ENCODE peak calls at places on chromosome 10, in eight cellular contexts. Q, F, B, O, K, M, I and R are unnamed samples.

GRCh38 chr10:44194435-44194834 is 190.5 kb downstream of the CXCL12 start:
- DNase-seq in B (no peak), F (no peak), O (no peak), K (no peak), I (no peak), M (no peak), Q (no peak), R (no peak)

GRCh38 chr10:29355436-29355991 is 66.6 kb downstream of the LYZL1 start:
- DNase-seq in I (no peak), M (no peak), F (no peak), K (no peak), Q (no peak), O (no peak), B (no peak), R (no peak)

GRCh38 chr10:44382131-44382858 is 2.6 kb downstream of the CXCL12 start:
- DNase-seq in K (peak), M (no peak), Q (no peak), B (peak), O (no peak), I (no peak), F (no peak), R (no peak)

GRCh38 chr10:103847909-103848468 is 7.4 kb downstream of the SH3PXD2A start:
- DNase-seq in O (no peak), I (peak), B (peak), F (no peak), Q (no peak), K (no peak), M (peak), R (no peak)

GRCh38 chr10:132836832-132837540 is 51.0 kb upstream of the NKX6-2 start:
- DNase-seq in O (peak), I (peak), M (no peak), K (peak), Q (no peak), B (peak), F (peak), R (no peak)

GRCh38 chr10:4538016-4538415 is 288.0 kb upstream of the AKR1E2 start:
- DNase-seq in I (no peak), O (no peak), B (no peak), M (no peak), K (no peak), Q (no peak), F (no peak), R (no peak)

GRCh38 chr10:77041636-77042258 is 595.9 kb downstream of the KCNMA1 start:
- DNase-seq in M (no peak), Q (no peak), K (peak), I (no peak), F (peak), B (no peak), O (no peak), R (no peak)

GRCh38 chr10:98414932-98415709 is at the start of gene PYROXD2:
- DNase-seq in K (peak), B (peak), Q (peak), O (peak), M (peak), I (peak), F (peak), R (peak)

GRCh38 chr10:81179805-81180452 is 642.2 kb downstream of the SH2D4B start:
- DNase-seq in K (peak), I (no peak), F (no peak), O (peak), Q (no peak), B (peak), M (no peak), R (no peak)
- TF ChIP-seq CTCF in K (peak), I (peak), F (no peak), O (peak), Q (peak), B (peak), M (no peak), R (peak)

GRCh38 chr10:69685426-69685801 is 55.4 kb downstream of the FAM241B start:
- DNase-seq in O (peak), K (no peak), M (no peak), F (no peak), I (no peak), Q (no peak), B (no peak), R (no peak)
- H3K4me3 ChIP-seq in O (no peak), K (no peak), M (no peak), F (no peak), I (no peak), Q (peak), B (no peak), R (no peak)

DNA sequence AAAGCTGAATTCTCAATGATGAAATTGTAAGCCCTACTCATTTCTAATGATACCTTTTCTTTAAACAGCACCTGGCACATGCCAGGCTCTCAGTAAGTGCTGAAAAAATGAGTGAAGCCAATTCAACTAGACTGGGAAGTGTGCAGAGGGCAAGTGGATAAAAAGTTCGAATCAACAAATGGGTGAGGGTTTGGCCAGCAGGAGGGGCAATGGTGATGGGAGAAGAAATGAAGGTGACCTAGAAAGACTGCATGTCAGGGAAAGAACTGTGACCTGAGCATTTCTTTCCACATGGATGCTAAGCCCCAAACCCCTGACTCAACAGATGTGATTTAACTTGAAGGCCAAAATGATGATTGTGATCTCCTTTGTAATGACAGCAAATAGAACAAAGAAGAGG is 54.6 kb downstream of the DKK1 start:
- DNase-seq in M (no peak), K (no peak), F (no peak), I (no peak), Q (no peak), B (no peak), O (no peak), R (no peak)
- TF ChIP-seq CTCF in M (no peak), K (no peak), F (no peak), I (no peak), Q (no peak), B (peak), O (peak), R (no peak)

GRCh38 chr10:13382759-13383753 is 35.0 kb upstream of the SEPHS1 start:
- DNase-seq in O (peak), Q (no peak), F (no peak), K (no peak), M (no peak), B (no peak), I (no peak), R (no peak)

GRCh38 chr10:13390604-13391522 is 42.8 kb upstream of the SEPHS1 start:
- DNase-seq in Q (peak), K (no peak), B (no peak), F (no peak), O (no peak), I (no peak), M (no peak), R (no peak)

GRCh38 chr10:13388478-13388877 is 40.4 kb upstream of the SEPHS1 start:
- DNase-seq in O (no peak), M (no peak), I (no peak), B (no peak), Q (no peak), F (no peak), K (no peak), R (no peak)

GRCh38 chr10:13386021-13386420 is 37.9 kb upstream of the SEPHS1 start:
- DNase-seq in O (no peak), M (no peak), K (no peak), F (no peak), B (no peak), I (no peak), Q (no peak), R (no peak)
- H3K4me3 ChIP-seq in O (no peak), M (no peak), K (no peak), F (no peak), B (no peak), I (no peak), Q (no peak), R (no peak)

GRCh38 chr10:72702868-72703581 is 11.1 kb downstream of the MCU start:
- DNase-seq in O (no peak), B (no peak), M (no peak), F (no peak), Q (no peak), I (no peak), K (peak), R (no peak)
- TF ChIP-seq CTCF in O (no peak), B (no peak), M (no peak), F (no peak), Q (no peak), I (no peak), K (no peak), R (peak)

GRCh38 chr10:60998932-60999331 is 54.9 kb upstream of the RHOBTB1 start:
- DNase-seq in I (no peak), Q (no peak), K (no peak), O (no peak), M (no peak), F (no peak), B (no peak), R (no peak)
- H3K4me3 ChIP-seq in I (no peak), Q (no peak), K (no peak), O (no peak), M (no peak), F (no peak), B (no peak), R (no peak)

DNA sequence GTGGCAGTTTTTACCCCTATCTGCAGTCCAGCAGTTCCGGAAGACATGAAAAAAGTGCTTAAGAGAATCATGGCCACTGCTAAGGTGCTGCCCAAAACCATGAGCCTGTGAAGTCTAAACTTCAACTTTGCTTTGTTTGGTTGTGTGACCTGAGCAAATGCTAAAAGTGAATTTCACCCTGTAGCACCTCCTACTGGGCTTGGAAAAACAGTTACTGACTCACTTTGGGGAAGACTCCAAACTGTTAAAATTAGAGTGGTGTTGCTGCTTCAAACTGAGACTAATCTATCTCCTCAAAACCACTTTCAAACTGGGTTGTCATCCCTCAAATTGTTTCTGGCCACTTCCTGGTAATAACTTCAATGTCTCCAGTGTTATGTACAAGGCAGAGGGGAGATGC is 21.3 kb downstream of the MKX start:
- DNase-seq in B (peak), K (peak), O (peak), I (no peak), F (no peak), M (no peak), Q (no peak), R (no peak)
- TF ChIP-seq CTCF in B (peak), K (no peak), O (peak), I (peak), F (no peak), M (no peak), Q (no peak), R (peak)